ENCODE peak calls at places on chromosomes 4 and X, in five cellular contexts. T is activated CD8-positive, alpha-beta memory T cell treated with anti-CD3 and anti-CD28 coated beads for 24 hours; F is caudate nucleus; B is stromal cell of bone marrow; D is CD4-positive, alpha-beta T cell. X is an unnamed sample.

GRCh38 chrX:9326369-9326768 is 138.5 kb upstream of the TBL1X start:
- DNase-seq in F (no peak), T (no peak), B (no peak), D (no peak), X (no peak)

GRCh38 chr4:187085339-187085738 is 361.7 kb upstream of the FAT1 start:
- DNase-seq in T (no peak), F (no peak), D (no peak), B (no peak), X (no peak)

GRCh38 chr4:168019019-168019651 is 73.2 kb upstream of the ANXA10 start:
- DNase-seq in F (no peak), D (no peak), T (no peak), B (peak), X (peak)

GRCh38 chr4:185472063-185472542 is 570 bp upstream of the CCDC110 start:
- DNase-seq in F (no peak), D (no peak), B (no peak), T (no peak), X (no peak)

GRCh38 chrX:135484636-135485289 is 35.7 kb upstream of the INTS6L start:
- DNase-seq in B (peak), T (no peak), F (peak), D (peak), X (peak)

GRCh38 chrX:23884427-23885024 is 23.2 kb downstream of the APOO start:
- DNase-seq in B (no peak), F (no peak), D (no peak), T (no peak), X (no peak)

GRCh38 chr4:158630893-158631292 is 40.8 kb downstream of the C4orf46 start:
- DNase-seq in D (no peak), F (no peak), B (peak), T (no peak), X (peak)

GRCh38 chr4:55509272-55509671 is 37.4 kb downstream of the CLOCK start:
- DNase-seq in D (no peak), F (no peak), T (no peak), B (no peak), X (no peak)

GRCh38 chr4:29459926-29460325 is 1260.2 kb upstream of the PCDH7 start:
- DNase-seq in B (no peak), D (no peak), T (no peak), F (no peak), X (no peak)

GRCh38 chrX:110061138-110061537 is 58.2 kb downstream of the TMEM164 start:
- DNase-seq in B (no peak), F (no peak), T (no peak), D (no peak), X (no peak)

GRCh38 chrX:44303119-44303518 is 40.4 kb downstream of the EFHC2 start:
- DNase-seq in D (no peak), F (no peak), T (no peak), B (no peak), X (no peak)

GRCh38 chr4:95250544-95251137 is 298.1 kb downstream of the UNC5C start:
- DNase-seq in B (no peak), F (no peak), D (no peak), T (no peak), X (no peak)

GRCh38 chrX:46383006-46383405 is 162.2 kb downstream of the ZNF674 start:
- DNase-seq in T (no peak), B (no peak), F (no peak), D (no peak), X (no peak)

GRCh38 chr4:173057442-173057841 is 111.2 kb upstream of the GALNT7 start:
- DNase-seq in B (peak), F (no peak), T (no peak), D (no peak), X (no peak)

GRCh38 chrX:23694606-23695005 is 27.3 kb downstream of the PRDX4 start:
- DNase-seq in D (peak), F (peak), T (no peak), B (peak), X (no peak)

GRCh38 chrX:46184749-46185148 is 360.5 kb downstream of the ZNF674 start:
- DNase-seq in D (no peak), T (no peak), B (no peak), F (no peak), X (no peak)

GRCh38 chr4:85823295-85823694 is 348.3 kb downstream of the ARHGAP24 start:
- DNase-seq in F (no peak), T (no peak), B (no peak), D (no peak), X (no peak)

GRCh38 chr4:121448231-121448630 is 67.4 kb upstream of the QRFPR start:
- DNase-seq in T (no peak), F (no peak), D (no peak), B (no peak), X (no peak)

GRCh38 chr4:140305053-140305452 is 68.4 kb upstream of the SCOC start:
- DNase-seq in F (no peak), D (no peak), T (no peak), B (no peak), X (no peak)

GRCh38 chr4:7983296-7983695 is 43.6 kb upstream of the AFAP1 start:
- DNase-seq in D (no peak), B (no peak), T (no peak), F (no peak), X (no peak)

GRCh38 chr4:76989391-76990061 is 40.0 kb downstream of the SEPTIN11 start:
- DNase-seq in F (no peak), B (no peak), D (peak), T (peak), X (no peak)

GRCh38 chr4:80305466-80305865 is 30.1 kb upstream of the CFAP299 start:
- DNase-seq in B (peak), D (no peak), F (no peak), T (no peak), X (peak)

GRCh38 chr4:2862528-2862927 is 18.9 kb downstream of the ADD1 start:
- DNase-seq in D (no peak), F (no peak), T (no peak), B (no peak), X (no peak)

GRCh38 chrX:38175140-38175539 is 45.5 kb downstream of the SRPX start:
- DNase-seq in F (peak), T (no peak), D (no peak), B (no peak), X (no peak)

GRCh38 chr4:185534850-185535761 is at the start of gene PDLIM3:
- DNase-seq in F (peak), T (no peak), D (no peak), B (no peak), X (no peak)

GRCh38 chrX:24081661-24082154 is 27.0 kb downstream of the EIF2S3 start:
- DNase-seq in D (peak), T (peak), B (no peak), F (peak), X (no peak)

GRCh38 chrX:74924449-74925209 is 623 bp downstream of the NEXMIF start:
- DNase-seq in T (peak), B (no peak), F (peak), D (no peak), X (no peak)